ENCODE peak calls at places on chromosomes 11 and 22, in six cellular contexts. H, Z, T, C, N and E are unnamed samples.

GRCh38 chr11:34997872-34998548 is 81.6 kb downstream of the PDHX start:
- DNase-seq in T (no peak), C (no peak), H (no peak), Z (no peak), N (no peak), E (no peak)

GRCh38 chr22:24554316-24555159 is at the start of gene GUCD1:
- DNase-seq in Z (peak; percentile 72), T (peak; percentile 15), H (no peak), C (peak; percentile 24), N (peak; percentile 60), E (peak; percentile 24)

GRCh38 chr22:20404881-20405280 is 10.9 kb downstream of the ZNF74 start:
- DNase-seq in C (no peak), N (no peak), Z (no peak), H (no peak), T (no peak), E (no peak)

GRCh38 chr22:46086577-46087335 is 63.6 kb upstream of the PPARA start:
- DNase-seq in N (peak; percentile 46), Z (peak; percentile 43), T (no peak), C (no peak), H (no peak), E (no peak)

GRCh38 chr22:23888615-23889401 is 5.4 kb upstream of the MIF start:
- DNase-seq in Z (no peak), C (no peak), H (no peak), N (no peak), T (no peak), E (no peak)

GRCh38 chr11:71458146-71459070 is 5.4 kb downstream of the NADSYN1 start:
- DNase-seq in Z (peak; percentile 19), N (no peak), H (no peak), T (no peak), C (no peak), E (no peak)

GRCh38 chr11:82734120-82734479 is 436 bp upstream of the FAM181B start:
- DNase-seq in N (no peak), H (no peak), T (no peak), C (no peak), Z (no peak), E (no peak)

GRCh38 chr11:125229006-125229405 is 64.5 kb downstream of the PKNOX2 start:
- DNase-seq in H (no peak), C (no peak), Z (no peak), N (peak; percentile 39), T (no peak), E (no peak)

GRCh38 chr11:103940542-103940941 is 95.9 kb upstream of the DDI1 start:
- DNase-seq in N (no peak), Z (no peak), H (no peak), C (no peak), T (no peak), E (no peak)

GRCh38 chr11:66728760-66729385 is at the start of gene SPTBN2:
- DNase-seq in Z (no peak), C (no peak), N (no peak), H (no peak), T (peak; percentile 54), E (no peak)

GRCh38 chr11:130638048-130638447 is 189.6 kb downstream of the ADAMTS15 start:
- DNase-seq in Z (no peak), T (peak; percentile 75), C (no peak), H (no peak), N (no peak), E (no peak)

GRCh38 chr22:37519268-37520195 is at the start of gene CARD10:
- DNase-seq in Z (peak; percentile 85), T (peak; percentile 32), H (no peak), N (no peak), C (no peak), E (no peak)

GRCh38 chr11:47499160-47499559 is 50.2 kb upstream of the RAPSN start:
- DNase-seq in N (no peak), C (no peak), T (no peak), H (no peak), Z (no peak), E (no peak)

GRCh38 chr11:2526808-2527381 is 82.1 kb downstream of the KCNQ1 start:
- DNase-seq in H (no peak), T (peak; percentile 6), Z (peak; percentile 87), C (no peak), N (peak; percentile 71), E (no peak)

GRCh38 chr22:48491451-48491941 is 1336.2 kb downstream of the BRD1 start:
- DNase-seq in H (no peak), N (no peak), C (no peak), T (no peak), Z (peak; percentile 43), E (no peak)
- H3K27me3 ChIP-seq in H (peaks cover 74% of the 10 kb centered on the region), N (peaks cover 33% of the 10 kb centered on the region), C (peaks cover 4% of the 10 kb centered on the region), T (no peaks in the 10 kb centered on the region), Z (no peaks in the 10 kb centered on the region), E (peaks cover 16% of the 10 kb centered on the region)

GRCh38 chr22:38718414-38718813 is 12.7 kb downstream of the GTPBP1 start:
- DNase-seq in Z (peak; percentile 79), N (peak; percentile 87), H (peak; percentile 73), C (no peak), T (peak; percentile 47), E (peak; percentile 59)
- TF ChIP-seq CTCF in Z (peak; percentile 40), N (peak; percentile 66), H (peak; percentile 90), C (no peak), T (peak; percentile 38), E (peak; percentile 59)

DNA sequence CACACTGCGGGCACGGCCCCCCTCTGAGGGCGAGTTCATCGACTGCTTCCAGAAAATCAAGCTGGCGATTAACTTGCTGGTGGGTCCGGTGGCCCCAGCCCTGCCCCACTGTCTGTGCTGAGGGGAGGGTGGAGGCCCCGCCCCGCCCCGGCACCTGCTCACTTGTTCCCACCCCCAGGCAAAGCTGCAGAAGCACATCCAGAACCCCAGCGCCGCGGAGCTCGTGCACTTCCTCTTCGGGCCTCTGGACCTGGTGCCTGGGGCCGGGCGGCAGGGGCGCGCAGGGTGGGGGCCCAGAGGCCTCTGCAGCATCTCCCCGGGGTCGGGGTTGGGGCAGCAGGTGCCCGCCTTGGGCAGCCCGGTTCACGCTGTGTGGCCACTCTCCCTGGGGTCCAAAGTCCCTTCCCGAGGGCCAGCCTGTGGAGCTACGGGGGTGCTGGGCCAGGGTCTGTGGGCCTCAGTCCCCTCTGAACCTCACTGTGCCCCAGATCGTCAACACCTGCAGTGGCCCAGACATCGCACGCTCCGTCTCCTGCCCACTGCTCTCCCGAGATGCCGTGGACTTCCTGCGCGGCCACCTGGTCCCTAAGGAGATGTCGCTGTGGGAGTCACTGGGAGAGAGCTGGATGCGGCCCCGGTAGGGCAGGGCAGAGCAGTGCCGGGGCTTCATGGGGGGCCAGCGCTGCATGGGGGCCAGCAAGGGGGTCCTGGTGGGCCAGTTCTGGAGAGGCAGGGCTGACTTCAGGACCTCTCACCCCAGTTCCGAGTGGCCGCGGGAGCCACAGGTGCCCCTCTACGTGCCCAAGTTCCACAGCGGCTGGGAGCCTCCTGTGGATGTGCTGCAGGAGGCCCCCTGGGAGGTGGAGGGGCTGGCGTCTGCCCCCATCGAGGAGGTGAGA is 16.1 kb downstream of the EPS8L2 start:
- DNase-seq in T (peak; percentile 53), N (no peak), Z (peak; percentile 72), C (peak; percentile 66), H (no peak), E (no peak)
- H3K27me3 ChIP-seq in T (peaks cover 27% of the 10 kb centered on the region), N (peaks cover 22% of the 10 kb centered on the region), Z (no peaks in the 10 kb centered on the region), C (peaks cover 10% of the 10 kb centered on the region), H (no peaks in the 10 kb centered on the region), E (no peaks in the 10 kb centered on the region)

GRCh38 chr11:100815787-100816330 is 128.8 kb downstream of the ARHGAP42 start:
- DNase-seq in T (no peak), H (no peak), N (no peak), Z (no peak), C (no peak), E (no peak)

GRCh38 chr11:100816823-100817222 is 129.7 kb downstream of the ARHGAP42 start:
- DNase-seq in Z (no peak), C (no peak), N (no peak), T (peak; percentile 53), H (no peak), E (no peak)

GRCh38 chr11:100821198-100821597 is 134.1 kb downstream of the ARHGAP42 start:
- DNase-seq in T (no peak), N (no peak), H (no peak), C (no peak), Z (no peak), E (no peak)

GRCh38 chr11:100812517-100812916 is 125.4 kb downstream of the ARHGAP42 start:
- DNase-seq in C (no peak), H (no peak), Z (no peak), T (no peak), N (no peak), E (no peak)

DNA sequence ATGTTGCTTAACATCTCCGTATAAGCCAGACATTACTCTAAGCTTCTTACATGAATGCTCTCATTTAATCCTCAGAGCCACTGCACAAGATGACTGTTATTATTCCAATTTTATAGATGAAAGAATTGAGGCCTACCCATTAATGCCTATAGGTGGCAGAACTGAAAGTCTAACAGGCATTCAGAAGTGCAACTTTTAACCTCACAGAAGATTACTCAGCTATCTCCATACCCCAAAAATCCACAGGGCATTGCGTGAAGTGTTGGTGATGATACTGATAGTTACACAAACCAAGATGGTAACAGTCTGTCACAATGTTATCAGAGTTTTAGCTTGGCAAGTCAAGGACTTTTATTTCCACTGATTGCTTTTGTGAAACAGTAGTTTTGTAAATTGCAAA is 130.5 kb downstream of the ARHGAP42 start:
- DNase-seq in H (no peak), C (no peak), N (no peak), Z (no peak), T (no peak), E (no peak)
- TF ChIP-seq CTCF in H (no peak), C (no peak), N (no peak), Z (no peak), T (no peak), E (no peak)

DNA sequence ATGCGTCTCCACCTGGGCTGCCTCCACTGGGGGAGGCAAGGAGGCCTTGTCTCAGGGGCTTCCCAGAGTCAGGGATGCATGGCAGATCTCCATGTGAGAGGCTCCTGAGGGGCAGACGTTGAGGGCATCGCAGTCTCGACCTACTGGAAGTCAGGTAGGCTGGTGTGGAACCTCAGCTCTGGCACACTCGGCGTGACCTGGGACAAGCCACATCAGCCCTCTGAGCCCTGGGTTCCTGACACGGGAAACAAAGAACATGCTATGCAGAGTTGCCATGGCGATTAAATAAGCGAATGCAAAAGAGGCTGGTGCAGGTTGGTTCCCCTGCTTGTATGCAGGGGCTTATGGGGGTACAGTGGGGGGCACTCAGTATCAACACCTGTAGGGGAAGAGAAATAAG is 442.5 kb downstream of the MIAT start:
- DNase-seq in Z (no peak), C (no peak), T (no peak), H (no peak), N (no peak), E (no peak)
- H3K27me3 ChIP-seq in Z (no peaks in the 10 kb centered on the region), C (no peaks in the 10 kb centered on the region), T (no peaks in the 10 kb centered on the region), H (peaks cover 2% of the 10 kb centered on the region), N (peaks cover 3% of the 10 kb centered on the region), E (no peaks in the 10 kb centered on the region)